ENCODE peak calls at places on chromosomes 6 and 20, in seven cellular contexts. H, Q, O, L, J, W and S are unnamed samples.
A peak's percentile ranks its signal among the peaks of the same experiment; 100 is the strongest.

GRCh38 chr6:44966449-44967091 is 361.6 kb upstream of the RUNX2 start:
- DNase-seq in O (no peak), W (no peak), H (no peak), Q (no peak), J (no peak), L (no peak), S (peak; percentile 39)

GRCh38 chr6:15521516-15521915 is 141.3 kb downstream of the DTNBP1 start:
- DNase-seq in O (no peak), H (no peak), W (no peak), L (no peak), J (no peak), Q (no peak), S (no peak)

GRCh38 chr20:36969478-36970186 is 18.1 kb upstream of the SAMHD1 start:
- DNase-seq in H (no peak), O (peak; percentile 50), W (no peak), J (no peak), Q (no peak), L (no peak), S (no peak)

GRCh38 chr20:34220581-34220980 is 20.6 kb upstream of the ASIP start:
- DNase-seq in J (no peak), O (no peak), H (no peak), W (no peak), L (no peak), Q (no peak), S (no peak)

GRCh38 chr6:30053682-30054081 is 7.4 kb upstream of the POLR1H start:
- DNase-seq in L (no peak), J (no peak), O (no peak), W (no peak), H (no peak), Q (no peak), S (no peak)

GRCh38 chr20:45911486-45912343 is at the start of gene PLTP:
- DNase-seq in O (peak; percentile 76), L (no peak), W (peak; percentile 89), Q (peak; percentile 83), H (no peak), J (peak; percentile 78), S (no peak)

GRCh38 chr20:32466739-32467505 is 108.8 kb downstream of the ASXL1 start:
- DNase-seq in H (no peak), J (no peak), W (no peak), O (no peak), Q (no peak), L (no peak), S (no peak)

GRCh38 chr6:149489967-149490366 is 5.2 kb upstream of the ZC3H12D start:
- DNase-seq in J (no peak), L (no peak), Q (no peak), O (no peak), H (no peak), W (no peak), S (no peak)

GRCh38 chr20:32559753-32560380 is 25.3 kb downstream of the NOL4L start:
- DNase-seq in Q (no peak), L (no peak), W (peak; percentile 51), J (no peak), H (no peak), O (no peak), S (no peak)

GRCh38 chr6:132813173-132813856 is 1.1 kb upstream of the RPS12 start:
- DNase-seq in Q (peak; percentile 60), J (peak; percentile 62), H (peak; percentile 65), W (no peak), O (peak; percentile 60), L (no peak), S (no peak)

GRCh38 chr20:63699466-63700198 is 3.2 kb downstream of the TNFRSF6B start:
- DNase-seq in O (peak; percentile 43), H (no peak), J (no peak), Q (no peak), W (peak; percentile 42), L (no peak), S (no peak)

GRCh38 chr6:25660512-25660911 is 8.5 kb downstream of the SCGN start:
- DNase-seq in O (no peak), Q (no peak), W (no peak), L (no peak), H (no peak), J (no peak), S (peak; percentile 60)

GRCh38 chr6:138287144-138287955 is 69.1 kb upstream of the PBOV1 start:
- DNase-seq in Q (peak; percentile 78), W (peak; percentile 36), O (peak; percentile 60), L (peak; percentile 61), J (peak; percentile 78), H (peak; percentile 48), S (no peak)

GRCh38 chr6:104705095-104705707 is 154.5 kb downstream of the HACE1 start:
- DNase-seq in W (no peak), J (no peak), L (no peak), Q (no peak), O (peak; percentile 49), H (peak; percentile 52), S (peak; percentile 52)

DNA sequence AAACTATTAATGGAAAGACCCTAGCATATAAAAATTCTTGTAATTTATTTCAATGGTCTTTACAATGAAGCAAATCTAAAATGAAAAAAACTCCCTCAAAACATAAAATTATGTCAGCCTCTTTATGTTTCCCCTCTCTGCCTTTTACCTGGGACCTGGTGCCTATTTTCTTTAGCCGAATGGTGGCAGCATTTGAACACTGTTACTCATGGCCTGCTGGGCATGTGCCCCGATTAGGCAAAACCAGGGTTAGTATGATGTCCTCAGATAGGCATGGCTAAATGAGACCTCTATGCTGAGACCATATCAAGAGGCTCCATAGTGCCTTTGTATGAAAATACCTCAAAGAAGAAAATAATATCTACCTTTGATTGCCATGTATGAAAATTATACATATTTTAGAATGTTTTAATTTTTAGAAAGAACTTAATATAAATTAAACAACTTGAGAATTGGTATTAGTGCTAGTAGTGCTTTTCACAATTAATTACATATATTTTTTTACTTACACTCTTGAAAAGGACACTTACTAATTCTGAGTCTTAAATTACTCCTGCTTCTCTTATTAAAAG is 22.5 kb upstream of the C6orf58 start:
- DNase-seq in L (no peak), Q (peak; percentile 75), J (no peak), W (peak; percentile 30), H (peak; percentile 14), O (no peak), S (no peak)
- H3K4me3 ChIP-seq in L (no peak overlapping the region), Q (no peak overlapping the region), J (no peak overlapping the region), W (no peak overlapping the region), H (no peak overlapping the region), O (no peak overlapping the region), S (no peak overlapping the region)

DNA sequence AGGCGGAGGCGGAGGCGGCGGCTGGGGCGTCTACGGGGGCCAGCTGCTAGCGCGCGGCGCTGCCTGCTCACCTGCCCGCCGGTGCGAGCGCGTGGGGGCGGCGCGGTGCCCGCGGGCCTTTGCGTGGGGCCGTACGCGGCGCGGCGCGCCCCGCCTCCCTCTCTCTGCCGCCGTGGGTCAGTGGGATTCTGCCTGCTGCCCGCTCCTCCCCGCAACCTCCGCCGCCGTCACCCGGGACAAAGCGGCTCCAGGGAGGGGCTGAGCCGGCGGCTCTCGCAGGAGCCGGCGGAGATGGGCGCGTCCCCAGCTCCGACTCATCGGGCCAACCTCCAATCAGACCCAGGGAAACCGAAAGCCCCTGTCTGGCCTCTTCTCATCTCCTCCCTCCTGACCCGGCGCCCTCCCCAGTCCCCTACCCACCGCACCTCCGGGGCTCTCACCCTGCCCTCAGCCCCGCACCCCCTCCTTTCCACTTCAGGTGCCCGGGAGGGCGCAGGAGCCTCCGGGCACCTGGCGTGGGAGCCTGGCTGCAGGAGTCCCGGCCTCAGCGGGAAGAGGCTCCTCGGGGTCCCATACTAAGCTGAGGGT is at the start of gene RCAN2:
- DNase-seq in H (peak; percentile 30), J (peak; percentile 84), O (peak; percentile 45), L (peak; percentile 52), Q (peak; percentile 91), W (peak; percentile 63), S (no peak)
- H3K4me3 ChIP-seq in H (peak within 1 kb of the TSS; percentile 72), J (peak within 1 kb of the TSS; percentile 63), O (peak within 1 kb of the TSS; percentile 25), L (peak within 1 kb of the TSS; percentile 72), Q (peak within 1 kb of the TSS; percentile 98), W (peak within 1 kb of the TSS; percentile 48), S (peak within 1 kb of the TSS; percentile 58)

GRCh38 chr6:35320031-35320410 is 22.3 kb upstream of the PPARD start:
- DNase-seq in L (no peak), Q (no peak), O (no peak), H (no peak), W (peak; percentile 9), J (no peak), S (no peak)

GRCh38 chr6:35318845-35319220 is 21.2 kb downstream of the DEF6 start:
- DNase-seq in O (no peak), J (no peak), L (no peak), H (no peak), W (no peak), Q (no peak), S (no peak)

GRCh38 chr6:35317483-35318199 is 20.0 kb downstream of the DEF6 start:
- DNase-seq in J (no peak), W (no peak), H (no peak), O (no peak), Q (peak; percentile 45), L (no peak), S (no peak)

GRCh38 chr6:35319346-35320030 is 21.9 kb downstream of the DEF6 start:
- DNase-seq in L (no peak), J (no peak), H (no peak), Q (no peak), W (peak; percentile 10), O (no peak), S (no peak)

GRCh38 chr6:35318200-35318844 is 20.7 kb downstream of the DEF6 start:
- DNase-seq in L (no peak), H (no peak), Q (peak; percentile 95), J (peak; percentile 96), O (no peak), W (peak; percentile 99), S (no peak)
- H3K4me3 ChIP-seq in L (peak overlapping the region; percentile 55), H (no peak overlapping the region), Q (peak overlapping the region; percentile 68), J (peak overlapping the region; percentile 45), O (no peak overlapping the region), W (peak overlapping the region; percentile 62), S (peak overlapping the region; percentile 56)

GRCh38 chr6:144919573-144919972 is 634.4 kb downstream of the UTRN start:
- DNase-seq in W (no peak), O (no peak), L (no peak), Q (peak; percentile 31), H (no peak), J (no peak), S (no peak)
- H3K4me3 ChIP-seq in W (no peak overlapping the region), O (no peak overlapping the region), L (no peak overlapping the region), Q (no peak overlapping the region), H (no peak overlapping the region), J (no peak overlapping the region), S (no peak overlapping the region)

DNA sequence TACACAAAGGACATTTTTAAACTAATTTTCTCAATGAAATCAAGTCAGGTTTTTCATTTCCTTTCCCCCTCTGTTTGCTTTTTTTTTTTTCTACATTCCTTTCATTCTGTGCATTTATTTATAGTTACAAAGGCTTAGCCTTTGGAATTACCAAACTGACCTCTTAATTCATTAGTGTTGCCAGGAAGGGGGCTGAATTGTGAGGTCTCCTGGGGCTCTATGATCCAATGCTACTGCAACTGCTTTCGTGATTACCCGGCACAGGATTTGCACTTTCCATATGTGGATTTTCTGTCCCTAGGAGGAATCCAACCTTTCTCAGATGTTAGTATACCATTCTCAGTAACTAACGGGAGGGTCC is 35.3 kb downstream of the NEDD9 start:
- DNase-seq in W (no peak), H (no peak), O (no peak), Q (peak; percentile 33), J (no peak), L (no peak), S (no peak)
- H3K4me3 ChIP-seq in W (no peak overlapping the region), H (no peak overlapping the region), O (no peak overlapping the region), Q (peak overlapping the region; percentile 18), J (no peak overlapping the region), L (no peak overlapping the region), S (no peak overlapping the region)

GRCh38 chr6:118903691-118904090 is 9.7 kb downstream of the ASF1A start:
- DNase-seq in Q (no peak), W (no peak), J (no peak), O (no peak), L (no peak), H (no peak), S (no peak)
- H3K4me3 ChIP-seq in Q (no peak overlapping the region), W (no peak overlapping the region), J (no peak overlapping the region), O (no peak overlapping the region), L (no peak overlapping the region), H (no peak overlapping the region), S (no peak overlapping the region)